ENCODE peak calls at places on chromosomes 7 and 10, in six cellular contexts. P is EH; A is neural crest cell; Y is stimulated activated CD4-positive, alpha-beta T cell treated with anti-CD3 and anti-CD28 coated beads, TNF-alpha, amount 100 ng/mL, for 24 hours; B is ACHN; H is thyroid gland. X is an unnamed sample.

GRCh38 chr7:27248911-27249723 is 6.5 kb downstream of the EVX1 start:
- DNase-seq in P (no peak), A (no peak), Y (no peak), B (peak; percentile 26), H (no peak), X (no peak)

GRCh38 chr10:10794776-10795175 is 222.9 kb upstream of the CELF2 start:
- DNase-seq in P (peak; percentile 76), A (no peak), Y (no peak), B (no peak), H (no peak), X (no peak)

GRCh38 chr7:105578496-105578895 is 2.8 kb downstream of the EFCAB10 start:
- DNase-seq in P (peak; percentile 10), A (no peak), Y (no peak), B (no peak), H (no peak), X (no peak)

GRCh38 chr7:112014347-112014746 is 191.9 kb downstream of the DOCK4 start:
- DNase-seq in P (no peak), A (no peak), Y (no peak), B (no peak), H (no peak), X (no peak)

GRCh38 chr10:126090911-126091728 is 194.8 kb downstream of the FANK1 start:
- DNase-seq in P (peak; percentile 97), A (no peak), Y (no peak), B (peak; percentile 88), H (no peak), X (peak; percentile 3)

GRCh38 chr7:50502001-50502684 is 52.0 kb upstream of the FIGNL1 start:
- DNase-seq in P (peak; percentile 88), A (no peak), Y (no peak), B (peak; percentile 57), H (peak; percentile 14), X (no peak)

GRCh38 chr7:151883872-151884271 is 7.0 kb upstream of the PRKAG2 start:
- DNase-seq in P (no peak), A (no peak), Y (no peak), B (no peak), H (no peak), X (no peak)

GRCh38 chr7:46534593-46535271 is 613.7 kb upstream of the IGFBP3 start:
- DNase-seq in P (peak; percentile 95), A (no peak), Y (no peak), B (no peak), H (peak; percentile 70), X (no peak)

GRCh38 chr10:75776738-75777504 is 345.5 kb downstream of the LRMDA start:
- DNase-seq in P (no peak), A (no peak), Y (no peak), B (no peak), H (no peak), X (no peak)

GRCh38 chr7:92833024-92833765 is 3.2 kb downstream of the CDK6 start:
- DNase-seq in P (peak; percentile 77), A (peak; percentile 64), Y (peak; percentile 87), B (peak; percentile 93), H (peak; percentile 89), X (peak; percentile 55)

GRCh38 chr7:141533149-141533949 is 17.9 kb upstream of the AGK start:
- DNase-seq in P (peak; percentile 76), A (peak; percentile 74), Y (peak; percentile 47), B (peak; percentile 84), H (peak; percentile 79), X (peak; percentile 38)

GRCh38 chr7:936131-937054 is 18.1 kb downstream of the ADAP1 start:
- DNase-seq in P (peak; percentile 51), A (no peak), Y (peak; percentile 50), B (peak; percentile 85), H (no peak), X (no peak)

GRCh38 chr10:77504196-77504869 is 133.3 kb downstream of the KCNMA1 start:
- DNase-seq in P (peak; percentile 70), A (no peak), Y (no peak), B (peak; percentile 71), H (no peak), X (no peak)

X was measured in HL-60.